ENCODE peak calls at places on chromosome 11, in eight cellular contexts. E is DND-41; K is frontal cortex; A is stimulated activated CD8-positive, alpha-beta memory T cell treated with anti-CD3 and anti-CD28 coated beads, Interleukin-4, amount 100 ng/mL, for 48 hours; C is transverse colon; H is left ventricle myocardium inferior; P is lung; G is T-cell. Y is an unnamed sample.

GRCh38 chr11:79437981-79438630 is 2.7 kb downstream of the TENM4 start:
- DNase-seq in H (no peak), K (peak), A (no peak), G (no peak), P (no peak), C (no peak), E (no peak), Y (no peak)

GRCh38 chr11:121236115-121237001 is 56.2 kb upstream of the SC5D start:
- DNase-seq in E (no peak), H (no peak), G (no peak), K (no peak), P (no peak), C (no peak), A (no peak), Y (no peak)

GRCh38 chr11:59180168-59180567 is 8.2 kb downstream of the DTX4 start:
- DNase-seq in A (no peak), P (no peak), K (peak), E (no peak), G (no peak), H (no peak), C (no peak), Y (no peak)

GRCh38 chr11:124759268-124760204 is 2.6 kb downstream of the ESAM start:
- DNase-seq in A (no peak), H (peak), K (peak), E (no peak), P (no peak), G (no peak), C (no peak), Y (no peak)

GRCh38 chr11:82398300-82398815 is 335.3 kb downstream of the FAM181B start:
- DNase-seq in K (no peak), H (no peak), E (no peak), G (no peak), C (no peak), A (no peak), P (no peak), Y (no peak)

GRCh38 chr11:43830928-43831440 is 49.6 kb upstream of the ALKBH3 start:
- DNase-seq in K (no peak), P (no peak), C (peak), G (no peak), E (no peak), A (peak), H (no peak), Y (no peak)

GRCh38 chr11:117465236-117465997 is 137.8 kb downstream of the CEP164 start:
- DNase-seq in P (no peak), C (no peak), K (no peak), G (no peak), H (no peak), A (no peak), E (no peak), Y (no peak)

GRCh38 chr11:116517077-116517476 is 255.7 kb downstream of the BUD13 start:
- DNase-seq in K (no peak), A (no peak), H (no peak), E (no peak), P (no peak), C (no peak), G (no peak), Y (no peak)

GRCh38 chr11:66870131-66870530 is 13.3 kb downstream of the LRFN4 start:
- DNase-seq in G (no peak), H (no peak), A (no peak), C (no peak), E (no peak), P (no peak), K (no peak), Y (no peak)

GRCh38 chr11:17434108-17434507 is 42.5 kb downstream of the ABCC8 start:
- DNase-seq in P (no peak), H (no peak), C (no peak), E (no peak), G (no peak), A (no peak), K (no peak), Y (no peak)

GRCh38 chr11:64430570-64430969 is 71.6 kb downstream of the RPS6KA4 start:
- DNase-seq in K (no peak), P (no peak), C (no peak), H (no peak), G (no peak), A (no peak), E (no peak), Y (no peak)

GRCh38 chr11:64165482-64165841 is 451 bp downstream of the MACROD1 start:
- DNase-seq in C (peak), K (no peak), A (peak), E (peak), P (no peak), H (no peak), G (no peak), Y (no peak)

GRCh38 chr11:1863352-1864215 is 10.7 kb downstream of the LSP1 start:
- DNase-seq in G (no peak), A (no peak), K (peak), P (peak), E (peak), H (peak), C (peak), Y (peak)

GRCh38 chr11:120959189-120959588 is 64.7 kb upstream of the TBCEL start:
- DNase-seq in P (no peak), H (no peak), A (no peak), G (no peak), E (no peak), C (no peak), K (no peak), Y (no peak)

GRCh38 chr11:35030716-35031213 is 108.2 kb upstream of the CD44 start:
- DNase-seq in E (no peak), C (peak), G (no peak), K (no peak), A (no peak), P (peak), H (peak), Y (peak)

GRCh38 chr11:28649922-28650321 is 541.7 kb downstream of the METTL15 start:
- DNase-seq in H (no peak), G (no peak), E (no peak), P (no peak), C (no peak), K (no peak), A (no peak), Y (no peak)

GRCh38 chr11:70376621-70377020 is 21.7 kb upstream of the CTTN start:
- DNase-seq in A (no peak), K (no peak), E (no peak), P (no peak), G (no peak), C (no peak), H (no peak), Y (no peak)

GRCh38 chr11:86537541-86538222 is 134.7 kb downstream of the ME3 start:
- DNase-seq in C (no peak), A (no peak), E (no peak), K (no peak), H (no peak), G (no peak), P (no peak), Y (no peak)

GRCh38 chr11:80173487-80174136 is 732.8 kb upstream of the TENM4 start:
- DNase-seq in K (no peak), E (no peak), A (no peak), H (no peak), C (no peak), G (no peak), P (no peak), Y (no peak)

GRCh38 chr11:118896472-118896913 is 12.8 kb downstream of the CXCR5 start:
- DNase-seq in K (no peak), H (no peak), G (no peak), C (peak), E (no peak), A (no peak), P (no peak), Y (no peak)

GRCh38 chr11:72575533-72576170 is 98.6 kb downstream of the PDE2A start:
- DNase-seq in E (no peak), H (no peak), C (no peak), K (no peak), A (no peak), P (no peak), G (no peak), Y (no peak)

GRCh38 chr11:121446752-121447156 is 5.4 kb upstream of the SORL1 start:
- DNase-seq in A (no peak), C (no peak), K (no peak), E (no peak), H (no peak), G (no peak), P (no peak), Y (no peak)

GRCh38 chr11:62770778-62771143 is 435 bp upstream of the TAF6L start:
- DNase-seq in E (no peak), K (no peak), C (peak), A (peak), P (no peak), G (no peak), H (no peak), Y (no peak)

GRCh38 chr11:107018902-107019493 is 722 bp upstream of the GUCY1A2 start:
- DNase-seq in P (peak), C (peak), K (peak), A (no peak), G (no peak), E (no peak), H (peak), Y (peak)

GRCh38 chr11:133041928-133042890 is 490.1 kb downstream of the OPCML start:
- DNase-seq in C (no peak), A (no peak), E (no peak), P (no peak), H (no peak), G (no peak), K (no peak), Y (no peak)

GRCh38 chr11:95247883-95248282 is 16.9 kb upstream of the SESN3 start:
- DNase-seq in P (no peak), E (no peak), C (no peak), G (no peak), K (no peak), H (no peak), A (no peak), Y (no peak)

GRCh38 chr11:76169473-76169881 is 36.8 kb downstream of the WNT11 start:
- DNase-seq in H (no peak), E (no peak), G (no peak), A (no peak), P (no peak), C (no peak), K (no peak), Y (no peak)

GRCh38 chr11:3840289-3840869 is 380 bp downstream of the RHOG start:
- DNase-seq in K (no peak), H (no peak), G (no peak), C (peak), P (no peak), A (peak), E (peak), Y (no peak)

GRCh38 chr11:82750643-82751139 is 17.0 kb upstream of the FAM181B start:
- DNase-seq in E (peak), P (no peak), C (no peak), G (no peak), K (no peak), A (peak), H (no peak), Y (no peak)

GRCh38 chr11:118605116-118605867 is 2.1 kb upstream of the PHLDB1 start:
- DNase-seq in H (peak), C (peak), A (peak), P (peak), G (no peak), K (no peak), E (no peak), Y (peak)

GRCh38 chr11:96869207-96869606 is 479.4 kb downstream of the JRKL start:
- DNase-seq in H (no peak), P (no peak), C (no peak), G (no peak), K (no peak), E (no peak), A (no peak), Y (no peak)

GRCh38 chr11:72223615-72224586 is 666 bp upstream of the INPPL1 start:
- DNase-seq in K (peak), A (peak), G (peak), H (peak), E (peak), C (peak), P (peak), Y (peak)

GRCh38 chr11:57641426-57641825 is 8.3 kb downstream of the YPEL4 start:
- DNase-seq in H (no peak), E (peak), A (no peak), K (peak), P (no peak), G (no peak), C (no peak), Y (no peak)

GRCh38 chr11:126140932-126141291 is 70.5 kb downstream of the RPUSD4 start:
- DNase-seq in K (no peak), G (no peak), H (peak), P (peak), C (peak), E (no peak), A (no peak), Y (peak)

GRCh38 chr11:64101461-64101860 is 64.5 kb downstream of the MACROD1 start:
- DNase-seq in G (no peak), E (no peak), H (no peak), C (no peak), A (no peak), P (no peak), K (no peak), Y (no peak)

Y was measured in right atrium auricular region.